ENCODE peak calls at places on chromosomes 11 and 22, in nine cellular contexts. K is uterus, X is OCI-LY7, N is lower lobe of right lung, T is psoas muscle, L is sigmoid colon, Q is osteoblast, Y is RWPE2, C is mammary epithelial cell. H is an unnamed sample. For H3K4me1, the result is how much of the 10 kb centered on the place peaks cover.

GRCh38 chr11:93686812-93687211 is 25.3 kb downstream of the CEP295 start:
- DNase-seq in K (no peak), X (no peak), N (no peak), T (no peak), L (no peak), Q (peak), Y (no peak), C (no peak), H (no peak)

GRCh38 chr22:46453006-46453828 is 84.2 kb downstream of the CELSR1 start:
- DNase-seq in K (no peak), X (no peak), N (no peak), T (no peak), L (no peak), Q (no peak), Y (peak), C (peak), H (no peak)

GRCh38 chr11:15923169-15923568 is 433.2 kb downstream of the SOX6 start:
- DNase-seq in K (no peak), X (no peak), N (no peak), T (no peak), L (no peak), Q (no peak), Y (no peak), C (peak), H (no peak)

GRCh38 chr11:94895971-94896370 is 77.4 kb downstream of the CWC15 start:
- DNase-seq in K (no peak), X (no peak), N (no peak), T (no peak), L (no peak), Q (no peak), Y (no peak), C (peak), H (no peak)

GRCh38 chr11:7250166-7250565 is 1.5 kb upstream of the SYT9 start:
- DNase-seq in K (no peak), X (no peak), N (no peak), T (no peak), L (no peak), Q (no peak), Y (no peak), C (no peak), H (no peak)

GRCh38 chr11:45457649-45458048 is 171.5 kb upstream of the SYT13 start:
- DNase-seq in K (no peak), X (no peak), N (no peak), T (no peak), L (no peak), Q (peak), Y (no peak), C (peak), H (no peak)

GRCh38 chr11:74770456-74770855 is 21.8 kb downstream of the RNF169 start:
- DNase-seq in K (no peak), X (no peak), N (no peak), T (no peak), L (no peak), Q (no peak), Y (no peak), C (no peak), H (no peak)

GRCh38 chr11:17401316-17401715 is 12.9 kb upstream of the KCNJ11 start:
- DNase-seq in K (no peak), X (no peak), N (no peak), T (no peak), L (no peak), Q (no peak), Y (no peak), C (no peak), H (no peak)

GRCh38 chr11:13120691-13121090 is 111.6 kb downstream of the RASSF10 start:
- DNase-seq in K (no peak), X (no peak), N (no peak), T (no peak), L (no peak), Q (no peak), Y (no peak), C (peak), H (no peak)

GRCh38 chr22:39645532-39645931 is 75.0 kb downstream of the CACNA1I start:
- DNase-seq in K (no peak), X (no peak), N (no peak), T (no peak), L (no peak), Q (no peak), Y (no peak), C (no peak), H (no peak)

GRCh38 chr11:116701876-116702275 is 70.9 kb downstream of the BUD13 start:
- DNase-seq in K (no peak), X (no peak), N (peak), T (no peak), L (peak), Q (no peak), Y (no peak), C (no peak), H (no peak)

GRCh38 chr11:5071815-5072214 is 2.4 kb downstream of the OR52E1 start:
- DNase-seq in K (no peak), X (no peak), N (no peak), T (no peak), L (no peak), Q (no peak), Y (no peak), C (peak), H (no peak)

GRCh38 chr11:123308077-123308476 is 113.0 kb upstream of the CLMP start:
- DNase-seq in K (no peak), X (no peak), N (no peak), T (no peak), L (no peak), Q (peak), Y (no peak), C (no peak), H (no peak)

GRCh38 chr11:118819687-118820086 is 28.7 kb upstream of the DDX6 start:
- DNase-seq in K (no peak), X (no peak), N (no peak), T (no peak), L (no peak), Q (no peak), Y (no peak), C (no peak), H (no peak)

GRCh38 chr22:30728829-30729228 is 34.2 kb downstream of the OSBP2 start:
- DNase-seq in K (no peak), X (no peak), N (no peak), T (no peak), L (no peak), Q (no peak), Y (no peak), C (no peak), H (no peak)

GRCh38 chr11:26583550-26583949 is 11.5 kb upstream of the MUC15 start:
- DNase-seq in K (no peak), X (no peak), N (no peak), T (no peak), L (no peak), Q (no peak), Y (peak), C (peak), H (no peak)

GRCh38 chr22:44491666-44492405 is 6.2 kb downstream of the RTL6 start:
- DNase-seq in K (no peak), X (no peak), N (peak), T (no peak), L (no peak), Q (no peak), Y (no peak), C (no peak), H (no peak)

GRCh38 chr11:69828971-69829344 is 9.7 kb upstream of the FGF3 start:
- DNase-seq in K (no peak), X (no peak), N (no peak), T (no peak), L (no peak), Q (peak), Y (no peak), C (no peak), H (peak)

GRCh38 chr22:42680648-42681047 is 31.5 kb upstream of the CYB5R3 start:
- DNase-seq in K (peak), X (no peak), N (no peak), T (no peak), L (no peak), Q (peak), Y (no peak), C (peak), H (peak)

GRCh38 chr11:6695377-6695776 is 12.2 kb upstream of the MRPL17 start:
- DNase-seq in K (no peak), X (no peak), N (no peak), T (no peak), L (no peak), Q (no peak), Y (no peak), C (no peak), H (no peak)

GRCh38 chr11:68032997-68033707 is 2.7 kb downstream of the NDUFS8 start:
- DNase-seq in K (no peak), X (no peak), N (no peak), T (no peak), L (no peak), Q (peak), Y (no peak), C (no peak), H (no peak)
- H3K4me1 ChIP-seq in K (under half), X (under half), N (half or more), T (under half), L (under half), Q (under half), Y (under half), C (under half), H (under half)

GRCh38 chr22:41094036-41094435 is 1.6 kb downstream of the EP300 start:
- DNase-seq in K (no peak), X (peak), N (no peak), T (no peak), L (no peak), Q (peak), Y (no peak), C (peak), H (peak)

GRCh38 chr22:41096841-41097240 is 4.4 kb downstream of the EP300 start:
- DNase-seq in K (no peak), X (no peak), N (no peak), T (no peak), L (no peak), Q (no peak), Y (no peak), C (no peak), H (no peak)

GRCh38 chr22:41092847-41093371 is 517 bp downstream of the EP300 start:
- DNase-seq in K (no peak), X (peak), N (peak), T (peak), L (no peak), Q (peak), Y (no peak), C (peak), H (no peak)

GRCh38 chr22:41099036-41099435 is 6.6 kb downstream of the EP300 start:
- DNase-seq in K (no peak), X (no peak), N (no peak), T (no peak), L (no peak), Q (no peak), Y (no peak), C (no peak), H (no peak)

GRCh38 chr22:41096391-41096790 is 4.0 kb downstream of the EP300 start:
- DNase-seq in K (no peak), X (no peak), N (no peak), T (no peak), L (no peak), Q (no peak), Y (no peak), C (no peak), H (no peak)
- H3K4me1 ChIP-seq in K (under half), X (under half), N (half or more), T (half or more), L (half or more), Q (under half), Y (under half), C (under half), H (under half)

DNA sequence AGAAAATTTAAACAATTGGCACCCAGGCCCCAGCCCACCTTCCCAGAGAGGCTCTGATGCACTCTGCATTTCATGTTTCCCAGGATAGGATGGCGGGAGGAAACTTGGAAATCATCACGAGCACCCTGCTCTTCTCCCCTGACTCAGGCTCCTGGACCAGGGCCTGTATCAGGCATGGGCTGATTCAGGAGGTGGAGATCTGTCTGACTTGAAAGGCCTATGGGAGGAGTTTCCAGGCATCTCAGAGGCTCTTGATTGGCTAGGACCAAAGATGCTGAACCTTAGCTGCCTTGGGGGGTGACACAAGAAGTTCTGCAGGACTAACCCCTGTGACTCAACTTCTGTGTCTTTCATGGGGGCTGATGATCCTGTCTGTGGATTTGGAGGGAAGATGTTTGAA is 106.2 kb downstream of the PKNOX2 start:
- DNase-seq in K (no peak), X (no peak), N (no peak), T (no peak), L (no peak), Q (no peak), Y (no peak), C (no peak), H (no peak)
- H3K4me1 ChIP-seq in K (under half), X (under half), N (under half), T (under half), L (under half), Q (under half), Y (under half), C (under half), H (under half)

GRCh38 chr11:2461253-2462091 is 16.7 kb downstream of the KCNQ1 start:
- DNase-seq in K (no peak), X (no peak), N (no peak), T (no peak), L (no peak), Q (peak), Y (no peak), C (no peak), H (no peak)
- H3K4me1 ChIP-seq in K (under half), X (under half), N (under half), T (under half), L (under half), Q (under half), Y (under half), C (under half), H (under half)

GRCh38 chr11:63532799-63533475 is 3.7 kb upstream of the PLAAT4 start:
- DNase-seq in K (no peak), X (no peak), N (no peak), T (no peak), L (no peak), Q (no peak), Y (no peak), C (no peak), H (no peak)
- H3K4me1 ChIP-seq in K (under half), X (under half), N (under half), T (under half), L (under half), Q (under half), Y (under half), C (under half), H (under half)